ENCODE peak calls at places on chromosomes 12 and 14, in four cellular contexts. J is body of pancreas, Z is mucosa of descending colon, M is testis. N is an unnamed sample.
A peak's percentile ranks its signal among the peaks of the same experiment; 100 is the strongest.

GRCh38 chr14:71163050-71163841 is 256.0 kb downstream of the PCNX1 start:
- DNase-seq in J (no peak), Z (no peak), M (no peak), N (no peak)

GRCh38 chr12:123897221-123897620 is 75.4 kb downstream of the CCDC92 start:
- DNase-seq in J (no peak), Z (no peak), M (no peak), N (no peak)

GRCh38 chr12:27052742-27053141 is 29.6 kb downstream of the C12orf71 start:
- DNase-seq in J (no peak), Z (no peak), M (no peak), N (no peak)

GRCh38 chr14:68232643-68233055 is 413.1 kb downstream of the RAD51B start:
- DNase-seq in J (peak; percentile 78), Z (no peak), M (peak; percentile 59), N (peak; percentile 80)

GRCh38 chr14:46250113-46250703 is 401.4 kb downstream of the RPL10L start:
- DNase-seq in J (no peak), Z (no peak), M (no peak), N (no peak)

GRCh38 chr14:106039400-106039799 is 513.0 kb downstream of the TMEM121 start:
- DNase-seq in J (peak; percentile 66), Z (no peak), M (no peak), N (no peak)

GRCh38 chr14:70804556-70805162 is 4.7 kb downstream of the MAP3K9 start:
- DNase-seq in J (no peak), Z (no peak), M (no peak), N (no peak)

GRCh38 chr12:82329508-82329907 is 28.7 kb downstream of the CCDC59 start:
- DNase-seq in J (no peak), Z (no peak), M (no peak), N (no peak)

GRCh38 chr14:77199590-77199989 is 18.0 kb downstream of the TMEM63C start:
- DNase-seq in J (no peak), Z (no peak), M (no peak), N (no peak)

GRCh38 chr12:52395761-52396434 is 10.2 kb downstream of the KRT82 start:
- DNase-seq in J (peak; percentile 38), Z (no peak), M (peak; percentile 45), N (no peak)

GRCh38 chr12:109734219-109735000 is 20.8 kb downstream of the FAM222A start:
- DNase-seq in J (peak; percentile 19), Z (peak; percentile 39), M (no peak), N (peak; percentile 8)

GRCh38 chr12:66041651-66042363 is 88.7 kb downstream of the LLPH start:
- DNase-seq in J (no peak), Z (no peak), M (no peak), N (no peak)

GRCh38 chr14:68800361-68800760 is 7.5 kb upstream of the ZFP36L1 start:
- DNase-seq in J (no peak), Z (no peak), M (peak; percentile 8), N (no peak)

GRCh38 chr14:105577339-105577861 is 51.0 kb downstream of the TMEM121 start:
- DNase-seq in J (no peak), Z (peak; percentile 48), M (no peak), N (no peak)

GRCh38 chr12:89862511-89863331 is 154.1 kb upstream of the ATP2B1 start:
- DNase-seq in J (no peak), Z (no peak), M (peak; percentile 28), N (peak; percentile 51)

GRCh38 chr12:51373222-51373621 is 18.0 kb downstream of the GALNT6 start:
- DNase-seq in J (no peak), Z (no peak), M (no peak), N (no peak)

GRCh38 chr12:76946451-76946850 is 67.6 kb upstream of the CSRP2 start:
- DNase-seq in J (no peak), Z (no peak), M (no peak), N (no peak)

GRCh38 chr12:124284368-124284767 is 10.5 kb upstream of the RFLNA start:
- DNase-seq in J (no peak), Z (no peak), M (no peak), N (no peak)

GRCh38 chr12:85587158-85587557 is 249.1 kb downstream of the RASSF9 start:
- DNase-seq in J (no peak), Z (no peak), M (no peak), N (no peak)

GRCh38 chr14:102182190-102182589 is 42.5 kb downstream of the WDR20 start:
- DNase-seq in J (no peak), Z (no peak), M (no peak), N (no peak)

GRCh38 chr12:54891717-54892478 is 37.6 kb downstream of the MUCL1 start:
- DNase-seq in J (peak; percentile 12), Z (no peak), M (no peak), N (no peak)

GRCh38 chr12:5170894-5171293 is 127.2 kb downstream of the KCNA5 start:
- DNase-seq in J (no peak), Z (no peak), M (no peak), N (no peak)

GRCh38 chr12:33265037-33265436 is 174.6 kb downstream of the SYT10 start:
- DNase-seq in J (no peak), Z (no peak), M (no peak), N (no peak)

GRCh38 chr12:51864701-51865469 is 16.4 kb upstream of the FIGNL2 start:
- DNase-seq in J (no peak), Z (no peak), M (no peak), N (no peak)

GRCh38 chr14:32756173-32756572 is 182.5 kb upstream of the NPAS3 start:
- DNase-seq in J (no peak), Z (no peak), M (no peak), N (no peak)

GRCh38 chr12:122067966-122068365 is 10.6 kb upstream of the MLXIP start:
- DNase-seq in J (peak; percentile 37), Z (peak; percentile 81), M (peak; percentile 81), N (peak; percentile 62)

GRCh38 chr12:109440851-109441490 is 36.1 kb downstream of the KCTD10 start:
- DNase-seq in J (no peak), Z (no peak), M (no peak), N (no peak)

GRCh38 chr14:64556526-64556925 is 6.8 kb downstream of the PPP1R36 start:
- DNase-seq in J (no peak), Z (no peak), M (no peak), N (no peak)

GRCh38 chr14:35285168-35285990 is 6.8 kb upstream of the PSMA6 start:
- DNase-seq in J (no peak), Z (no peak), M (no peak), N (no peak)

GRCh38 chr12:118337194-118337838 is 35.4 kb downstream of the TAOK3 start:
- DNase-seq in J (no peak), Z (no peak), M (no peak), N (no peak)

GRCh38 chr14:75315143-75315542 is 36.5 kb downstream of the FOS start:
- DNase-seq in J (peak; percentile 61), Z (no peak), M (peak; percentile 69), N (peak; percentile 67)

GRCh38 chr12:94327819-94328218 is 131.8 kb downstream of the CEP83 start:
- DNase-seq in J (no peak), Z (no peak), M (no peak), N (no peak)

GRCh38 chr14:104799657-104800599 is 973 bp upstream of the ZBTB42 start:
- DNase-seq in J (peak; percentile 94), Z (peak; percentile 92), M (peak; percentile 82), N (peak; percentile 85)

GRCh38 chr14:92786427-92786756 is 7.7 kb upstream of the GOLGA5 start:
- DNase-seq in J (no peak), Z (no peak), M (no peak), N (no peak)

GRCh38 chr14:92783813-92784431 is 10.2 kb upstream of the GOLGA5 start:
- DNase-seq in J (peak; percentile 40), Z (no peak), M (peak; percentile 71), N (no peak)

GRCh38 chr14:92787554-92787953 is 6.6 kb upstream of the GOLGA5 start:
- DNase-seq in J (no peak), Z (no peak), M (no peak), N (no peak)

GRCh38 chr14:92789457-92790089 is 4.5 kb upstream of the GOLGA5 start:
- DNase-seq in J (no peak), Z (no peak), M (no peak), N (no peak)

GRCh38 chr14:92785601-92786426 is 8.3 kb upstream of the GOLGA5 start:
- DNase-seq in J (peak; percentile 76), Z (no peak), M (peak; percentile 91), N (peak; percentile 83)
- TF ChIP-seq CTCF in J (no peak), Z (no peak), M (no peak), N (peak; percentile 16)

GRCh38 chr12:128707488-128707887 is 116.3 kb downstream of the SLC15A4 start:
- DNase-seq in J (no peak), Z (no peak), M (no peak), N (no peak)
- TF ChIP-seq CTCF in J (no peak), Z (no peak), M (no peak), N (no peak)

GRCh38 chr14:22836301-22837058 is at the start of gene MMP14:
- DNase-seq in J (peak; percentile 73), Z (peak; percentile 75), M (peak; percentile 79), N (peak; percentile 84)

GRCh38 chr14:22838631-22839041 is 2.3 kb downstream of the MMP14 start:
- DNase-seq in J (no peak), Z (peak; percentile 61), M (no peak), N (peak; percentile 21)

GRCh38 chr14:22837750-22838538 is 1.6 kb downstream of the MMP14 start:
- DNase-seq in J (peak; percentile 41), Z (peak; percentile 65), M (peak; percentile 62), N (peak; percentile 56)

GRCh38 chr14:22835505-22835904 is 880 bp upstream of the MMP14 start:
- DNase-seq in J (no peak), Z (no peak), M (no peak), N (no peak)

DNA sequence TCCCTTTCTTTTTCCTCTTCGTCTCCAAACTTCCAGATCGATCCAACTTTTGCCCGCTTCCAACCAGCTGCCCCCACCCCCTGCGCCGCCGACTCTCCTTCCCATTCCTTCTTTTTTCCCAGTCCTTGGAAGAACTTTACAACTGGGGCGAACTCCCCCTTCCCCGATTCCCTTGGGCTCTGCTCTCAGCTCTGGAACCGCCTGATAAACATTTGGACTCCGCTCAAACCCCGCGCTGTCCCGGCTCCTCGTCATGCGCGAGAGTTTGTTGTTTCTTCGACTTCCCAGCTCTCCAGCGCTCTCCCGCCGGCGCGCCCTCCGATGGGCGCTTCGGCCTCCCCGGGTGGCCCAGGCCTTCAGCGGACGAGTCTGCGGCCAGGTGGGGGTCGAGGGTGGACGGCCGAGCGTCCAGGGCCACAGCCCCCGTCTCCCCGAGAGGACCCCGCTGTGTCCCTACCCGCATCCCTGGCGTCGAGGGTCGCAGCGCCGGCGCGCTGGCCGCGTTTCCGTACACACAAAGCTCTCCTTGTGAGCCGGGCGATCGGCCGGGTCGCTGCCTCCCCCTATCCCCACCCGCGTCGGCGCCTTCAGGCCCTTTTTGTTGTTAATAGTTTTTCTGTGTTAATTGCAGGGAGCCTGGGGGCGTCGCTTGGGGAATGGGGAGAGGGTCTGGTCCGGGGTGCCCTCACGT is 819 bp downstream of the MMP14 start:
- DNase-seq in J (peak; percentile 76), Z (peak; percentile 62), M (peak; percentile 64), N (peak; percentile 73)
- TF ChIP-seq CTCF in J (no peak), Z (no peak), M (no peak), N (no peak)

DNA sequence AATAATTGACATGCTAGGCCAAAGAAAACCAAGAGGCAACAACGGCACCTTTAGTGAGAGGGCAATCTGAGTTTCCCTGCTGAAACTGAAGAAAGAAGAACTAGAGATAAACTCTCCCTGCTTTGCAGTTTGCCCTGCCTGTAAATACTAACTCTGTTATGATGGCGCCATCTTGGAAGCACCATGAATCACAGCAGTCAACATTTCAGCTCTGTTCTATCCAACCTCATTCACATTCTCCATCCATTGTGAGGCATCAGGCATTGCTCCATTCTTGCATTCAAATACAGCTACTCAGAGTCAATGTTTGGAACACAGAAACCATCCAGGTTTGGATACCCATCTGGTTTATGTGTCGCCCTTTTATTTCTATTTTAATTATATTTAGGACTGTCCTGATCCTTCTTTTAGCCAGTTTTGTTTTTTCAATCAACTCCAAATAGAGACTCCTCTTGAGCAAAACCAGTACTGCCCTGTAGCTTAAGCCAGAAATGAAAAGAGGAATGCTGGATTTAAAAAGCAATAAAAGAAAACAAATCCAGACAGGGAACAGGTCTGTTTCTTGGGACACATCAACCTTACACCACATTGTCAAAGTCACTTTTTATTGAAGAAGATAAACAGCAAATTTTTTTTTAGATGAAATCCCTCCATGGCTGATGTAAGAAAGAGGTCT is 33.4 kb upstream of the PPM1A start:
- DNase-seq in J (no peak), Z (no peak), M (no peak), N (no peak)
- TF ChIP-seq CTCF in J (no peak), Z (no peak), M (no peak), N (no peak)